ENCODE peak calls at places on chromosomes 5 and 9, in seven cellular contexts. Y is endothelial cell, I is prostate gland, R is IMR-90, F is transverse colon, M is neural progenitor cell, T is fibroblast of mammary gland. Q is an unnamed sample.

GRCh38 chr5:15794117-15794985 is 294.4 kb downstream of the FBXL7 start:
- DNase-seq in R (peak; percentile 24), T (peak; percentile 34), I (no peak), F (no peak), Y (no peak), M (no peak), Q (no peak)

GRCh38 chr9:112838342-112838741 is 52.3 kb downstream of the SLC46A2 start:
- DNase-seq in I (no peak), M (no peak), F (peak; percentile 23), Y (no peak), R (no peak), T (no peak), Q (no peak)

GRCh38 chr5:110769282-110769681 is 30.5 kb downstream of the SLC25A46 start:
- DNase-seq in Y (no peak), T (peak; percentile 84), R (peak; percentile 83), F (no peak), I (no peak), M (no peak), Q (no peak)

GRCh38 chr5:43515678-43516048 is 715 bp upstream of the C5orf34 start:
- DNase-seq in Y (no peak), T (no peak), F (no peak), R (no peak), I (no peak), M (no peak), Q (no peak)

GRCh38 chr5:61706751-61707150 is 374.7 kb downstream of the ZSWIM6 start:
- DNase-seq in R (no peak), T (no peak), Y (peak; percentile 53), I (no peak), F (no peak), M (no peak), Q (no peak)

GRCh38 chr5:146340260-146341081 is 1.8 kb downstream of the POU4F3 start:
- DNase-seq in T (peak; percentile 59), R (peak; percentile 60), M (peak; percentile 92), I (peak; percentile 49), F (no peak), Y (peak; percentile 75), Q (peak; percentile 80)

GRCh38 chr9:250039-250438 is 35.4 kb downstream of the DOCK8 start:
- DNase-seq in T (no peak), M (no peak), Y (no peak), R (no peak), I (no peak), F (no peak), Q (no peak)

GRCh38 chr5:125812631-125813030 is 610.6 kb upstream of the GRAMD2B start:
- DNase-seq in I (no peak), T (no peak), R (no peak), Y (no peak), F (no peak), M (peak; percentile 4), Q (no peak)

DNA sequence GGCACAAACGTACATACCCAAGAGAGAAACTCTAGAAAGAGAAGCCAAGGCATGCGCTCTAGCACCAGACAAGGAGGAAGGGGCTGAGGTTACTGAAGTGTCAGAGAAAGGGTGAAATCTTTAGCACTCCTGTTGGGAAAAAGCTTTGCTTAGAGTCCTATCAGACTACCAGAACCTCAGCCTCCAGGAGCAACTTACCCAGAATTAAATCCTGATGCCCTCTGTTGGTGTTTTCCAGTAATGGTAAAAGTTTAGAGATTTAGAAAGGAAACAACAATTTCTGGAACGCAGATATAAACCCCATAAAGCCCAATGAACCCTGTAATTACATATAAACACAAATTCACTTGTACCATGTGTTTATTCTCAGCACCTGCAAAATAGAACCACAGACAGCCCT is 33.2 kb upstream of the ASTN2 start:
- DNase-seq in T (no peak), I (no peak), Y (no peak), R (no peak), F (no peak), M (peak; percentile 53), Q (no peak)
- TF ChIP-seq CTCF in T (no peak), I (no peak), Y (no peak), R (peak; percentile 6), F (no peak), M (peak; percentile 57), Q (peak; percentile 48)

DNA sequence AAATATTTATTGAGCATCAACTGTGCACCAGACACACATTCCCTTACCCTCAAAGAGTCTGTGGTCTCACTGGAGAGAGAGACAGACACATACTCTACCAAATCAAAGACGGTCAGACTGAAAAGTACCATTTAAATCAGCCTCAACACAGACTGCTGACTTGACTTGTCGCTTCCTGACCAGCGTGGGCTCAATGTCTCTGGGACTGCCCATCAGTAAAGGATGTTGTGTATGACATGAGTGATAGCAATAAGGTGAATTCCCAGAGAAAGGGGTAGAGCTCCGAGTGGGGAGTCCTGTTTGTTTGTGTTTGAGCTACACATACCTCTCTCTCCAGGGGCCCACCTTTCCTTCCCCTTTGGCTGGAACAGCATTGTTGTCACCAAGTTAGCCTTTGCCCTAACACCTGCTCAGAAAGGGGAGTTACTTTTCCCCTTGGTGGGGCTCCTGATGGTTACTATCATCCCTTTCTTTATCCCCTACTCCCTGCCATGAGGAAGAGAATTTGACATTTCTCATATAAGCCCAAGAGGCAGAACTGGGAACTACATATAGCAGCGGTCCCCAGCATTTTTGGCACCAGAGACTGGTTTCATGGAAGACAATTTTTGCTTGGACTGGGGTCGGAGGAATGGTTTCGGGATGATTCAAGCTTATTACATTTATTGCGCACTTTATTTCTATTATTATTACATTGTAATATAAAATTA is 33.9 kb downstream of the NR4A3 start:
- DNase-seq in I (no peak), T (no peak), R (no peak), F (no peak), Y (no peak), M (no peak), Q (no peak)
- TF ChIP-seq CTCF in I (no peak), T (peak; percentile 13), R (no peak), F (no peak), Y (peak; percentile 44), M (peak; percentile 22), Q (peak; percentile 49)

DNA sequence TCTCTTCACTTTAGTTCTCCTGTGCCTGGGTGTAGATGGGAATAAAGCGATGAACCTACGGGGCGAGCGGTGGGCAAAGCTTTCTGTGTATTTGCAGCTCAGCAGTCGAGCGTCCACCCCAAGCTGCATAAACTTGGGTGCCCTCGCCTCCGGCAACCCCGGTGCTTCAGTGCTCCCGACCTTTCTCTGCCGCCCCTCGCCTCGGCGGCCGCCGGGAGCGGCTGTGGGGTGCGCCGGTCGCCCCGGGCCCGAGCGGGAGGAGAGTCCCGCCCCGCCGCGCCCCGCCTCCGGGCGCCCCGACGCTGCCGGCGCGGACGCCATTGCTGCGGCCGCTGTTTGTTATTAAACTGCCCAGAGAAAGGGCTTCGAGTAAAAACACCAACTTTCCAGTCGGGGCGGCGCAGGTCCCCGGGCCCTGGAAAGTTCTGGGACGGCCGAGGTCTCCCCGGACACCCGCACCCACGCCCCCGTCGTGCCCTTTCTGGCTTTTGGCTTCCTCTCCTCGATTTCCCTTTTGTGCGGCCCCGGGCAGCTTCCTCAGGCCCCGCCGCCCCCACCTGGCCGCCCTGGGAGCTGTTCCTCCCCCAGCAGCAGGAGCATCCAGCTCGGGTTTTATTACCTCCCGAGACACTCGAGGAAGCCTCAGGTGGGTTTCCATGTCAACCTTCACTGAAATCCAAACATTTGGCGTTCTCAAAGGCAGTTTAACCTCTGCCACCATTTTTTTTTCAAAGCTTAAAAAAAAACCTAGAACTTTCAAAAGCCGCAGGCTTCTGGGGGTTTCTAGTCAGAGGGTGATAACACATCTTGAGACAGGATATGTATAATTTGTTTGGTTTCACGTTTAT is 334.3 kb downstream of the CWC27 start:
- DNase-seq in F (peak; percentile 70), Y (peak; percentile 40), I (peak; percentile 49), M (peak; percentile 21), R (peak; percentile 15), T (peak; percentile 62), Q (no peak)
- TF ChIP-seq CTCF in F (peak; percentile 21), Y (no peak), I (peak; percentile 22), M (no peak), R (no peak), T (no peak), Q (no peak)

DNA sequence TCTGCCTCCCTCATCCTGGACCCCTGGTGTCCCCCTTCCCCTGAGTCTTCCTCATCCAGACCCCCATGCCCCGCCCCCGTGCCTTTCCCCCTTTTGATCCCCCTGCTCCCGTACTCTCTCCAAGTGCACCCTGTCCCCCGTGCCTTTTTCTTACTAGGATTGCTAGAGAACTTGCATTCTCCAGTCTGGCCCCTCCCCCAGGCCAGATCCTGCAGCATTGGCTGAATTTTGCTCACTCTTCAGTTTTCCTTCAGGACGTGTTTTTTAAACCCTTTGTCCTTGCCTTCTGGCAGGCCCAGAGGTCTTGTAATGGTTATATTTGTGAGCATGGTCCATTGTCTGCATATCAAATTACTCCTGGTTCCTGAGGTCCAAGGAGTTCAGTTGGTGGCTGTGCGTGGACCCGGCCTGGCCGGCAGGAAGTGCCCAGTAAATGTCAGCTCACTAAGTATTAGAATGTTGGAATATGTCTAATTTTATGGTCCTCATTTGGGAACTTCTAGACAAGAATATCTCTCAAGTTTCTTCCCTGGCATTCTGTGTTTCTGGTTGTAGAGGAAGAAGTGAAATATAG is 617 bp downstream of the TBC1D13 start:
- DNase-seq in F (peak; percentile 23), Y (no peak), I (peak; percentile 17), T (no peak), R (no peak), M (no peak), Q (no peak)
- TF ChIP-seq CTCF in F (no peak), Y (no peak), I (no peak), T (no peak), R (no peak), M (no peak), Q (no peak)

DNA sequence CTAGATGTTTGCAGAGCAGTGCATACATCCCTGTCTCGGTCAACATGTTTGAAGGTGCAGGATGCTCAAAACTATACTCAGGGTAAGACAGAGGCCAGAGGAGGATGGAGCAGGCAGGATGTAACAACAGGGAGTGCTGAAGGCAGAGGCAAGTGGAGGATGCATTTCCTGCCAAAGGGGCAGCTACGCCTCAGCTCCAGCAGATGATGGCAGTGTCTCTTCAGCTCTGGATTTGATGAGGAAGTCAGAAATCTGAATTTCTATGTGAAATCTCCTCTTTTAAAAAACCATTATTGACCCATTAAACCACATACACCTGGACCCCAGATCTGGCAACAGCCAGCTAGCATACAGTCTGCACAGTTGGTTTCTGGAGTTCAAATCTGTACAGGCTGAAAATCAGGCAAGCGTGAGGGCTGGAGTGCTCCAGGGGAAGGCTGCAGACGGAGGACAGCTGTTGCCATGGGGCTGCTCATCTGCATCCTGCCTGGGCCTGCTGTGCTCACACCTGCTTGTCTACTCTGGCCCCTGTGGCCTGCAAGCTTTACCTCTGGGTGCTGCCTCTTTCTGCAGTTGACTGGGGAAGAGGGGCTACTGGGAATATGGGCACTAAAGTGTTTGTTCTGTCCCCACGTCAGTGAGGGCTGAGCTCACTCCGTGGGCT is 152.9 kb upstream of the SLC28A3 start:
- DNase-seq in F (no peak), R (no peak), I (no peak), T (no peak), Y (no peak), M (peak; percentile 7), Q (no peak)
- TF ChIP-seq CTCF in F (no peak), R (no peak), I (no peak), T (no peak), Y (no peak), M (peak; percentile 26), Q (no peak)

GRCh38 chr5:83473344-83474169 is 2.0 kb downstream of the VCAN start:
- DNase-seq in Y (peak; percentile 94), T (peak; percentile 98), I (peak; percentile 65), R (peak; percentile 98), M (peak; percentile 97), F (peak; percentile 70), Q (peak; percentile 95)
- TF ChIP-seq CTCF in Y (peak; percentile 91), T (peak; percentile 77), I (peak; percentile 62), R (peak; percentile 92), M (peak; percentile 88), F (peak; percentile 51), Q (peak; percentile 97)

GRCh38 chr9:109451311-109452025 is 46.6 kb downstream of the PTPN3 start:
- DNase-seq in T (no peak), R (no peak), M (peak; percentile 30), I (no peak), Y (no peak), F (no peak), Q (no peak)
- TF ChIP-seq CTCF in T (no peak), R (no peak), M (peak; percentile 46), I (no peak), Y (no peak), F (no peak), Q (no peak)